ENCODE peak calls at places on chromosomes 12 and 14, in ten cellular contexts. I is A549; P is substantia nigra; H is stomach; C is heart left ventricle; G is testis; X is RWPE1; F is left ventricle myocardium inferior; K is CD8-positive, alpha-beta T cell; U is GM23338. Q is an unnamed sample.

GRCh38 chr12:100473716-100474150 is at the start of gene NR1H4:
- DNase-seq in I (peak), P (no peak), H (no peak), C (no peak), G (peak), X (no peak), F (no peak), K (no peak), U (no peak), Q (no peak)

GRCh38 chr14:90795744-90796143 is 20.5 kb downstream of the TTC7B start:
- DNase-seq in I (no peak), P (no peak), H (no peak), C (no peak), G (no peak), X (peak), F (no peak), K (no peak), U (peak), Q (no peak)

GRCh38 chr14:49950275-49951250 is 57.7 kb downstream of the ARF6 start:
- DNase-seq in I (no peak), P (no peak), H (peak), C (no peak), G (no peak), X (peak), F (no peak), K (no peak), U (no peak), Q (peak)

GRCh38 chr14:104694475-104694950 is 5.1 kb downstream of the INF2 start:
- DNase-seq in I (no peak), P (peak), H (no peak), C (no peak), G (peak), X (no peak), F (no peak), K (no peak), U (no peak), Q (no peak)

GRCh38 chr14:92409069-92409468 is 86.1 kb downstream of the SLC24A4 start:
- DNase-seq in I (no peak), P (no peak), H (no peak), C (no peak), G (no peak), X (no peak), F (peak), K (no peak), U (no peak), Q (no peak)

GRCh38 chr12:114954626-114955025 is 270.7 kb upstream of the TBX3 start:
- DNase-seq in I (no peak), P (no peak), H (no peak), C (no peak), G (no peak), X (no peak), F (no peak), K (no peak), U (no peak), Q (no peak)

GRCh38 chr12:32051511-32052299 is 54.9 kb upstream of the BICD1 start:
- DNase-seq in I (peak), P (no peak), H (no peak), C (no peak), G (no peak), X (peak), F (no peak), K (no peak), U (no peak), Q (no peak)

GRCh38 chr14:91924871-91925726 is 22.4 kb downstream of the FBLN5 start:
- DNase-seq in I (no peak), P (no peak), H (no peak), C (no peak), G (peak), X (peak), F (no peak), K (no peak), U (peak), Q (no peak)

GRCh38 chr14:87133073-87133815 is 859.7 kb downstream of the GALC start:
- DNase-seq in I (no peak), P (no peak), H (no peak), C (peak), G (no peak), X (peak), F (peak), K (no peak), U (no peak), Q (peak)

GRCh38 chr12:74334770-74335169 is 202.9 kb upstream of the ATXN7L3B start:
- DNase-seq in I (no peak), P (no peak), H (no peak), C (no peak), G (no peak), X (no peak), F (no peak), K (no peak), U (peak), Q (no peak)

GRCh38 chr12:45273717-45274271 is 57.9 kb downstream of the ANO6 start:
- DNase-seq in I (peak), P (no peak), H (no peak), C (no peak), G (peak), X (peak), F (no peak), K (no peak), U (no peak), Q (no peak)

GRCh38 chr12:23525450-23526072 is 423.9 kb downstream of the SOX5 start:
- DNase-seq in I (no peak), P (no peak), H (no peak), C (no peak), G (no peak), X (peak), F (no peak), K (no peak), U (no peak), Q (no peak)

GRCh38 chr14:97977711-97978261 is 1180.6 kb downstream of the VRK1 start:
- DNase-seq in I (no peak), P (peak), H (peak), C (peak), G (peak), X (peak), F (peak), K (peak), U (no peak), Q (peak)

GRCh38 chr12:57096099-57096572 is 7.2 kb downstream of the NAB2 start:
- DNase-seq in I (no peak), P (no peak), H (no peak), C (no peak), G (no peak), X (peak), F (no peak), K (no peak), U (no peak), Q (no peak)

GRCh38 chr14:68715032-68715924 is 77.6 kb downstream of the ZFP36L1 start:
- DNase-seq in I (no peak), P (no peak), H (no peak), C (no peak), G (no peak), X (no peak), F (no peak), K (no peak), U (no peak), Q (no peak)

GRCh38 chr12:26839551-26839950 is 6.6 kb upstream of the ITPR2 start:
- DNase-seq in I (no peak), P (no peak), H (no peak), C (no peak), G (no peak), X (no peak), F (no peak), K (no peak), U (no peak), Q (no peak)

GRCh38 chr12:126708492-126708896 is 1558.5 kb upstream of the TMEM132C start:
- DNase-seq in I (no peak), P (no peak), H (no peak), C (no peak), G (no peak), X (no peak), F (no peak), K (no peak), U (no peak), Q (no peak)

GRCh38 chr12:131592972-131593371 is 117.9 kb upstream of the SFSWAP start:
- DNase-seq in I (no peak), P (no peak), H (no peak), C (no peak), G (no peak), X (no peak), F (no peak), K (no peak), U (no peak), Q (no peak)

GRCh38 chr14:102793531-102794328 is 16.5 kb downstream of the TRAF3 start:
- DNase-seq in I (no peak), P (no peak), H (no peak), C (no peak), G (no peak), X (no peak), F (no peak), K (no peak), U (no peak), Q (no peak)

GRCh38 chr12:57674691-57675090 is 19.2 kb upstream of the OS9 start:
- DNase-seq in I (no peak), P (no peak), H (no peak), C (no peak), G (no peak), X (no peak), F (no peak), K (no peak), U (no peak), Q (no peak)

GRCh38 chr12:23950775-23951391 is 1.4 kb upstream of the SOX5 start:
- DNase-seq in I (no peak), P (no peak), H (no peak), C (no peak), G (peak), X (no peak), F (no peak), K (no peak), U (peak), Q (no peak)

GRCh38 chr12:102144221-102144620 is 24.2 kb downstream of the PARPBP start:
- DNase-seq in I (no peak), P (no peak), H (no peak), C (no peak), G (no peak), X (no peak), F (no peak), K (no peak), U (no peak), Q (no peak)

GRCh38 chr12:2044165-2044564 is 8.6 kb upstream of the CACNA1C start:
- DNase-seq in I (no peak), P (no peak), H (no peak), C (no peak), G (no peak), X (no peak), F (no peak), K (no peak), U (no peak), Q (no peak)

GRCh38 chr14:89620436-89620835 is 203.4 kb upstream of the FOXN3 start:
- DNase-seq in I (no peak), P (no peak), H (no peak), C (no peak), G (no peak), X (no peak), F (no peak), K (no peak), U (no peak), Q (no peak)

GRCh38 chr12:112456029-112456428 is 37.3 kb downstream of the PTPN11 start:
- DNase-seq in I (no peak), P (peak), H (no peak), C (no peak), G (peak), X (no peak), F (no peak), K (no peak), U (no peak), Q (no peak)

GRCh38 chr12:104571328-104571727 is 114.6 kb downstream of the CHST11 start:
- DNase-seq in I (no peak), P (no peak), H (no peak), C (no peak), G (no peak), X (no peak), F (no peak), K (no peak), U (no peak), Q (no peak)

GRCh38 chr14:52350445-52350844 is 36.3 kb downstream of the PTGER2 start:
- DNase-seq in I (no peak), P (no peak), H (no peak), C (no peak), G (no peak), X (no peak), F (no peak), K (no peak), U (no peak), Q (no peak)

GRCh38 chr14:103332143-103332919 is 1.7 kb upstream of the EIF5 start:
- DNase-seq in I (no peak), P (no peak), H (no peak), C (no peak), G (peak), X (no peak), F (no peak), K (no peak), U (no peak), Q (no peak)

GRCh38 chr14:58904771-58905170 is 267.0 kb downstream of the DACT1 start:
- DNase-seq in I (no peak), P (no peak), H (no peak), C (no peak), G (no peak), X (no peak), F (no peak), K (no peak), U (no peak), Q (no peak)

GRCh38 chr12:70044170-70044569 is 199.1 kb upstream of the CNOT2 start:
- DNase-seq in I (no peak), P (no peak), H (no peak), C (no peak), G (no peak), X (no peak), F (no peak), K (no peak), U (no peak), Q (no peak)

GRCh38 chr14:68791078-68791983 is 1.5 kb downstream of the ZFP36L1 start:
- DNase-seq in I (no peak), P (no peak), H (peak), C (peak), G (peak), X (no peak), F (no peak), K (peak), U (peak), Q (peak)

GRCh38 chr14:70789961-70790360 is 19.4 kb downstream of the MAP3K9 start:
- DNase-seq in I (no peak), P (no peak), H (no peak), C (no peak), G (no peak), X (no peak), F (no peak), K (no peak), U (no peak), Q (no peak)

GRCh38 chr12:69027411-69027811 is 94.4 kb upstream of the CPM start:
- DNase-seq in I (no peak), P (no peak), H (no peak), C (no peak), G (no peak), X (no peak), F (no peak), K (no peak), U (no peak), Q (no peak)

GRCh38 chr12:69024413-69024812 is 91.4 kb upstream of the CPM start:
- DNase-seq in I (peak), P (no peak), H (peak), C (no peak), G (no peak), X (peak), F (no peak), K (no peak), U (no peak), Q (peak)

GRCh38 chr12:69024907-69025306 is 91.9 kb upstream of the CPM start:
- DNase-seq in I (no peak), P (no peak), H (no peak), C (no peak), G (no peak), X (peak), F (no peak), K (no peak), U (no peak), Q (no peak)

GRCh38 chr12:69023840-69024239 is 90.9 kb upstream of the CPM start:
- DNase-seq in I (no peak), P (no peak), H (no peak), C (no peak), G (no peak), X (no peak), F (no peak), K (no peak), U (no peak), Q (no peak)

GRCh38 chr12:69026341-69026740 is 93.4 kb upstream of the CPM start:
- DNase-seq in I (no peak), P (no peak), H (no peak), C (no peak), G (no peak), X (no peak), F (no peak), K (no peak), U (no peak), Q (no peak)
- H3K27ac ChIP-seq in I (no peak), P (no peak), H (no peak), C (no peak), G (no peak), X (no peak), F (no peak), K (no peak), U (no peak), Q (no peak)

GRCh38 chr14:44700694-44701093 is 193.6 kb upstream of the FSCB start:
- DNase-seq in I (no peak), P (no peak), H (no peak), C (no peak), G (no peak), X (no peak), F (no peak), K (no peak), U (no peak), Q (no peak)

GRCh38 chr14:44700184-44700583 is 193.1 kb upstream of the FSCB start:
- DNase-seq in I (no peak), P (no peak), H (no peak), C (no peak), G (no peak), X (no peak), F (no peak), K (no peak), U (no peak), Q (no peak)

GRCh38 chr14:44701563-44702263 is 194.6 kb upstream of the FSCB start:
- DNase-seq in I (no peak), P (no peak), H (no peak), C (no peak), G (no peak), X (no peak), F (no peak), K (no peak), U (no peak), Q (no peak)

DNA sequence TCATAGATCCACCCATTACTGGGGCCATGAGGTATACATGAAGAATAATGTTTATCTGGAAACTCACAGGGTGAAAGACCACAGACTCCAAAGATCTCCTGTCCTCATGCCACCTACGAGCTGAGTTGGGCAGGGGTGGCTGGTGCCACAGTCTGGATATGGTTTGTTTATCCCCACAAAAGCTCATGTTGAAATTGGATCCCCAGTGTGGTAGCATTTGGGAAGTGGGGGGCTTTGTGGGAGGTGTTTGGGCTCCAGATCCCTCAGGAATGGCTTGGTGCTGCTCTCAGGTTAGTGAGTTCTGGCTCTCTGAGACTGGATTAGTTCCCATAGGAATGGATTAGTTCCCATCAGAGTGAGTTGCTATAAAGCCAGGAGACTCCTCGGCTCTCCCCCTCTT is 192.3 kb upstream of the FSCB start:
- DNase-seq in I (no peak), P (no peak), H (no peak), C (no peak), G (no peak), X (no peak), F (no peak), K (no peak), U (no peak), Q (no peak)
- H3K27ac ChIP-seq in I (no peak), P (no peak), H (no peak), C (no peak), G (no peak), X (no peak), F (no peak), K (no peak), U (no peak), Q (no peak)

DNA sequence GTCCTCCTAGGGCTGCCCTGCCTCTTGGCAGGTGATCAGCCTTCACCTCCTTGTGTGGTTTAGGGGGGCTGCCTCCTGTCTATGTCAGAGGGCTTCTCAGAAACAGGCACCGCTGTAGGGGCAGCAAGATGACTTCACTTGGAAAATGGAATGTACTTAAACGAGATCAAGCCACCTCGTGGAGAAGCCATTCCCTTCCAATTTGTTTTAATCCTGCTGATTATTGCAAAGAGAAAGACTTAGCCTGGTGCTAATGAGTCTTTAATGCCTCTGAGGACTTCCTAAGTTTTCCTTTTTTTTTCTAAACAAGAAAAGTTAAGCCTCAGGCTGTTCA is 62.3 kb upstream of the RFLNA start:
- DNase-seq in I (no peak), P (no peak), H (no peak), C (no peak), G (no peak), X (no peak), F (no peak), K (no peak), U (no peak), Q (no peak)
- H3K27ac ChIP-seq in I (no peak), P (no peak), H (peak), C (no peak), G (no peak), X (no peak), F (no peak), K (no peak), U (no peak), Q (peak)

GRCh38 chr12:65634626-65635331 is 189.5 kb upstream of the HMGA2 start:
- DNase-seq in I (no peak), P (no peak), H (no peak), C (no peak), G (no peak), X (no peak), F (no peak), K (no peak), U (no peak), Q (no peak)

GRCh38 chr12:65630555-65630954 is 193.7 kb upstream of the HMGA2 start:
- DNase-seq in I (no peak), P (no peak), H (no peak), C (no peak), G (no peak), X (no peak), F (no peak), K (no peak), U (no peak), Q (no peak)

GRCh38 chr12:65634061-65634460 is 190.2 kb upstream of the HMGA2 start:
- DNase-seq in I (no peak), P (no peak), H (no peak), C (no peak), G (no peak), X (peak), F (no peak), K (no peak), U (no peak), Q (no peak)

GRCh38 chr12:65631621-65632111 is 192.6 kb upstream of the HMGA2 start:
- DNase-seq in I (peak), P (no peak), H (no peak), C (no peak), G (no peak), X (peak), F (no peak), K (no peak), U (no peak), Q (no peak)

GRCh38 chr12:65632131-65632855 is 192.0 kb upstream of the HMGA2 start:
- DNase-seq in I (no peak), P (no peak), H (no peak), C (peak), G (no peak), X (no peak), F (no peak), K (no peak), U (no peak), Q (no peak)
- H3K27ac ChIP-seq in I (peak), P (no peak), H (no peak), C (peak), G (no peak), X (peak), F (peak), K (no peak), U (no peak), Q (no peak)

GRCh38 chr12:94644622-94645021 is 5.7 kb downstream of the TMCC3 start:
- DNase-seq in I (no peak), P (no peak), H (no peak), C (no peak), G (no peak), X (peak), F (no peak), K (no peak), U (no peak), Q (no peak)
- H3K27ac ChIP-seq in I (no peak), P (peak), H (peak), C (peak), G (no peak), X (no peak), F (peak), K (no peak), U (no peak), Q (peak)

GRCh38 chr14:106841701-106842100 is 1315.3 kb downstream of the TMEM121 start:
- DNase-seq in I (no peak), P (no peak), H (no peak), C (no peak), G (no peak), X (peak), F (no peak), K (no peak), U (no peak), Q (no peak)

GRCh38 chr14:106838991-106839769 is 1312.8 kb downstream of the TMEM121 start:
- DNase-seq in I (no peak), P (no peak), H (no peak), C (no peak), G (no peak), X (no peak), F (no peak), K (no peak), U (no peak), Q (no peak)

GRCh38 chr14:106842687-106843086 is 1316.3 kb downstream of the TMEM121 start:
- DNase-seq in I (peak), P (no peak), H (peak), C (no peak), G (peak), X (no peak), F (no peak), K (no peak), U (no peak), Q (no peak)

GRCh38 chr14:106837870-106838269 is 1311.5 kb downstream of the TMEM121 start:
- DNase-seq in I (no peak), P (no peak), H (no peak), C (no peak), G (no peak), X (no peak), F (no peak), K (no peak), U (no peak), Q (peak)

GRCh38 chr14:106840258-106840657 is 1313.9 kb downstream of the TMEM121 start:
- DNase-seq in I (no peak), P (no peak), H (no peak), C (no peak), G (no peak), X (no peak), F (no peak), K (no peak), U (no peak), Q (no peak)
- H3K27ac ChIP-seq in I (no peak), P (no peak), H (no peak), C (no peak), G (no peak), X (no peak), F (no peak), K (no peak), U (no peak), Q (no peak)

Q was measured in colonic mucosa.